ENCODE peak calls at places on chromosomes 3 and 15, in five cellular contexts. Q is cardiac fibroblast, M is tibial nerve, D is psoas muscle, W is choroid plexus epithelial cell. V is an unnamed sample.
A peak's percentile ranks its signal among the peaks of the same experiment; 100 is the strongest.

GRCh38 chr15:62719316-62719715 is 323.2 kb upstream of the TPM1 start:
- DNase-seq in Q (no peak), D (no peak), M (no peak), W (peak; percentile 14), V (peak; percentile 12)

GRCh38 chr15:100944237-100944875 is 25.2 kb downstream of the LRRK1 start:
- DNase-seq in Q (peak; percentile 17), D (no peak), M (no peak), W (no peak), V (no peak)

GRCh38 chr3:15327941-15328340 is 4.4 kb downstream of the SH3BP5 start:
- DNase-seq in W (no peak), D (peak; percentile 80), M (no peak), Q (no peak), V (peak; percentile 16)

GRCh38 chr3:156483961-156484787 is 70.7 kb downstream of the SSR3 start:
- DNase-seq in Q (peak; percentile 75), D (no peak), W (peak; percentile 72), M (peak; percentile 13), V (peak; percentile 70)

GRCh38 chr3:30553641-30554316 is 52.6 kb upstream of the TGFBR2 start:
- DNase-seq in W (peak; percentile 23), D (no peak), M (no peak), Q (no peak), V (peak; percentile 45)

GRCh38 chr15:27179789-27180188 is 208.8 kb downstream of the GABRG3 start:
- DNase-seq in D (no peak), M (no peak), Q (no peak), W (no peak), V (no peak)

GRCh38 chr3:130692455-130692854 is 54.2 kb downstream of the PIK3R4 start:
- DNase-seq in D (no peak), W (peak; percentile 45), M (no peak), Q (no peak), V (peak; percentile 73)

GRCh38 chr3:176934698-176935097 is 262.6 kb downstream of the TBL1XR1 start:
- DNase-seq in W (no peak), Q (no peak), M (no peak), D (no peak), V (peak; percentile 33)

GRCh38 chr15:27660676-27661075 is 438.4 kb downstream of the OCA2 start:
- DNase-seq in D (no peak), Q (no peak), W (peak; percentile 8), M (no peak), V (no peak)

GRCh38 chr3:186669378-186670084 is 3.7 kb downstream of the HRG start:
- DNase-seq in W (no peak), M (no peak), D (no peak), Q (no peak), V (peak; percentile 75)

GRCh38 chr3:60650171-60650570 is 601.1 kb downstream of the FHIT start:
- DNase-seq in Q (no peak), D (no peak), W (no peak), M (no peak), V (no peak)

GRCh38 chr3:56612146-56612545 is 55.2 kb downstream of the CCDC66 start:
- DNase-seq in Q (no peak), W (no peak), D (no peak), M (no peak), V (no peak)

GRCh38 chr15:68425428-68426060 is 6.4 kb downstream of the ITGA11 start:
- DNase-seq in M (no peak), W (no peak), D (no peak), Q (no peak), V (no peak)

GRCh38 chr3:2511356-2511755 is 412.7 kb downstream of the CNTN4 start:
- DNase-seq in D (peak; percentile 44), W (no peak), M (no peak), Q (no peak), V (no peak)

GRCh38 chr3:159840900-159841299 is 147.7 kb upstream of the IL12A start:
- DNase-seq in M (no peak), D (no peak), Q (peak; percentile 42), W (peak; percentile 90), V (peak; percentile 87)

GRCh38 chr3:34859741-34860140 is 779.6 kb upstream of the ARPP21 start:
- DNase-seq in Q (no peak), D (no peak), M (no peak), W (peak; percentile 48), V (no peak)

GRCh38 chr3:184175981-184176376 is 1.3 kb downstream of the AP2M1 start:
- DNase-seq in W (no peak), M (no peak), D (no peak), Q (no peak), V (no peak)

GRCh38 chr15:82045179-82045891 is 483 bp downstream of the MEX3B start:
- DNase-seq in W (peak; percentile 56), D (peak; percentile 67), M (peak; percentile 9), Q (peak; percentile 52), V (peak; percentile 46)

GRCh38 chr3:160065282-160065681 is 76.6 kb downstream of the IL12A start:
- DNase-seq in D (no peak), M (no peak), W (no peak), Q (no peak), V (no peak)

GRCh38 chr3:140494970-140495369 is 182.9 kb upstream of the TRIM42 start:
- DNase-seq in Q (no peak), M (no peak), D (no peak), W (no peak), V (no peak)

GRCh38 chr3:171358891-171359218 is 101.3 kb downstream of the TNIK start:
- DNase-seq in M (no peak), Q (no peak), W (no peak), D (no peak), V (no peak)

GRCh38 chr3:144557515-144557914 is 585.9 kb downstream of the DIPK2A start:
- DNase-seq in M (no peak), Q (no peak), W (no peak), D (peak; percentile 20), V (no peak)

GRCh38 chr15:89399070-89399389 is 64.4 kb upstream of the POLG start:
- DNase-seq in W (no peak), Q (no peak), M (no peak), D (no peak), V (no peak)

GRCh38 chr15:89395996-89396395 is 61.4 kb upstream of the POLG start:
- DNase-seq in D (no peak), M (no peak), W (no peak), Q (no peak), V (peak; percentile 86)

GRCh38 chr15:89396723-89397652 is 62.4 kb upstream of the POLG start:
- DNase-seq in W (no peak), M (no peak), Q (no peak), D (no peak), V (no peak)

GRCh38 chr15:89397653-89398023 is 63.0 kb upstream of the POLG start:
- DNase-seq in M (no peak), W (no peak), Q (no peak), D (no peak), V (no peak)

DNA sequence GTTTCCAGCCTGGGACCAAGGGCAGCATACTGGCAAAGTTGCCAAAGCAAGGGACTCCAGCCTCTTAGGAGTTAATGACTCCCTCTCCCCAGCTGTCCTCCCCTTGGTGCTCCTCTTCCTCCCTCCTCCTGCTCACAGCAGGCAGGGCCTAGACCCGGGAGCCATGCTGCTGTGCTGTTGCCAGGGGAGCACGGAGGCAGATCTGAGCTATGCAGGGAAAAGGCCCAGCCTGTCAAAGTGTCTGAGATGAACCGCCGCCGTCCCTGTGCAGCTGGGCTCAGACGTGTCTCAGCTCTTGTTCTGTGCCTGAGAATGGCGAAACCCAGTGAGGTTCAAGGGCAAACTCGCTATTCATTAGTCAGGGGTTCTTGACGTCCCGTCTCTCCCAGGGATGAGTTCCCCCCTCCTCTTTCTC is 60.8 kb upstream of the POLG start:
- DNase-seq in Q (no peak), D (no peak), W (no peak), M (no peak), V (no peak)
- H3K4me3 ChIP-seq in Q (no peak overlapping the region), D (no peak overlapping the region), W (no peak overlapping the region), M (no peak overlapping the region), V (no peak overlapping the region)

GRCh38 chr3:46717447-46718231 is at the start of gene PRSS50:
- DNase-seq in D (peak; percentile 47), M (no peak), W (no peak), Q (no peak), V (no peak)

GRCh38 chr3:46722443-46722842 is 4.8 kb upstream of the PRSS50 start:
- DNase-seq in Q (no peak), W (no peak), M (no peak), D (no peak), V (no peak)

GRCh38 chr3:46719735-46720271 is 2.1 kb upstream of the PRSS50 start:
- DNase-seq in Q (no peak), D (peak; percentile 25), M (no peak), W (no peak), V (no peak)

GRCh38 chr3:46719044-46719565 is 1.4 kb upstream of the PRSS50 start:
- DNase-seq in D (no peak), Q (no peak), M (no peak), W (no peak), V (no peak)

DNA sequence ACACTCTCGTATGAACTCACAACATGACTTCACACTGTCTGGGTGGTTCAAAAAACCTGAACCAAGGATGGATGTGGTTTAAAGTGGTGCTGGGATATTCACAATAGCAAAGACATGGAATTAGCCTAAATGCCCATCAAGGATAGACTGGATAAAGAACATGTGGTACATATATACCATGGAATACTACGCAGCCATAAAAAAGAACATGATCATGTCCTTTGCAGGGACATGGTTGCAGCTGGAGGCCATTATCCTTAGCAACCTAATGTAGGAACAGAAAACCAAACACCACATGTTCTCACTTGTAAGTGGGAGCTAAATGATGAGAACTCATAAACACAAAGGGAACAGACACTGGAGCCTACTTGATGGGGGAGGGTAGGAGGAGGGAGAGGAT is 3.3 kb upstream of the PRSS50 start:
- DNase-seq in D (no peak), Q (no peak), W (no peak), M (no peak), V (no peak)
- TF ChIP-seq CTCF in D (no peak), Q (no peak), W (no peak), M (no peak), V (no peak)

GRCh38 chr15:33201376-33202189 is 7.1 kb upstream of the FMN1 start:
- DNase-seq in D (peak; percentile 68), Q (no peak), M (no peak), W (peak; percentile 28), V (peak; percentile 91)
- H3K4me3 ChIP-seq in D (peak overlapping the region; percentile 38), Q (no peak overlapping the region), M (peak overlapping the region; percentile 12), W (peak overlapping the region; percentile 54), V (no peak overlapping the region)

GRCh38 chr15:99210334-99210733 is 39.0 kb downstream of the TTC23 start:
- DNase-seq in D (no peak), W (no peak), M (no peak), Q (no peak), V (no peak)

GRCh38 chr15:99209326-99209725 is 40.1 kb downstream of the TTC23 start:
- DNase-seq in D (no peak), Q (no peak), M (no peak), W (no peak), V (no peak)

GRCh38 chr15:99212401-99212800 is 37.0 kb downstream of the TTC23 start:
- DNase-seq in M (no peak), D (peak; percentile 71), W (peak; percentile 49), Q (peak; percentile 28), V (no peak)

GRCh38 chr15:99211926-99212325 is 37.5 kb downstream of the TTC23 start:
- DNase-seq in D (no peak), W (peak; percentile 21), Q (peak; percentile 19), M (no peak), V (no peak)

DNA sequence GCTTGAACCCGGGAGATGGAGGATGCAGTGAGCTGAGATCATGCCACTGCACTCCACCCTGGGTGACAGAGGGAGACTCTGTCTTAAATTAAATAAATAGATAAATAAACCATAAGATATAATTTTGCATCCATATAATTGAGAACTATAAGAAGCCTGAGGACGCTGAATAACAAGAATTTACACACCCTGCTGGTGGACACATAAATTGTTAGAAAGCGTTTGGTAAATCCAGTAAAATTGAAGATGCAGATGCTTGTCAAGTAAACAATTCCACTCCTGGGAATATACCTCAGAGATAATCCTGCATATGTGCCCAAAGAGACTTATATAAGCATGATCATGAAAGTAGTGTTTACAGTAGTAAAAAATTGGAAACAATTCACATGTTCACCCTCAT is 41.7 kb downstream of the TTC23 start:
- DNase-seq in W (peak; percentile 14), D (no peak), Q (no peak), M (no peak), V (no peak)
- TF ChIP-seq CTCF in W (peak; percentile 4), D (no peak), Q (no peak), M (no peak), V (no peak)

V was measured in mammary epithelial cell.